ENCODE peak calls at places on chromosomes 11 and 22, in eight cellular contexts. One of them, this sample, is unnamed.

GRCh38 chr22:27556371-27556770 is 245.2 kb downstream of the MN1 start:
- DNase-seq in NCI-H748 treated with DMSO at 0.1 percent for 48 hours: no peak
- DNase-seq in nephron progenitor cell: no peak
- DNase-seq in GM04504: no peak
- DNase-seq in SW480: no peak
- DNase-seq in RCC 7860: no peak
- DNase-seq in stimulated activated CD8-positive, alpha-beta memory T cell treated with anti-CD3 and anti-CD28 coated beads, Interleukin-7, amount 100 ng/mL, for 24 hours: no peak
- DNase-seq in neural crest cell: no peak
- DNase-seq in this sample: no peak

GRCh38 chr22:17638182-17638431 is 450 bp upstream of the BCL2L13 start:
- DNase-seq in NCI-H748 treated with DMSO at 0.1 percent for 48 hours: peak
- DNase-seq in nephron progenitor cell: no peak
- DNase-seq in GM04504: no peak
- DNase-seq in SW480: no peak
- DNase-seq in RCC 7860: no peak
- DNase-seq in stimulated activated CD8-positive, alpha-beta memory T cell treated with anti-CD3 and anti-CD28 coated beads, Interleukin-7, amount 100 ng/mL, for 24 hours: no peak
- DNase-seq in neural crest cell: no peak
- DNase-seq in this sample: no peak

GRCh38 chr22:17098379-17098819 is 13.6 kb downstream of the IL17RA start:
- DNase-seq in NCI-H748 treated with DMSO at 0.1 percent for 48 hours: no peak
- DNase-seq in nephron progenitor cell: no peak
- DNase-seq in GM04504: no peak
- DNase-seq in SW480: no peak
- DNase-seq in RCC 7860: no peak
- DNase-seq in stimulated activated CD8-positive, alpha-beta memory T cell treated with anti-CD3 and anti-CD28 coated beads, Interleukin-7, amount 100 ng/mL, for 24 hours: no peak
- DNase-seq in neural crest cell: no peak
- DNase-seq in this sample: no peak

GRCh38 chr22:44261861-44262595 is 50.7 kb downstream of the SHISAL1 start:
- DNase-seq in NCI-H748 treated with DMSO at 0.1 percent for 48 hours: peak
- DNase-seq in nephron progenitor cell: no peak
- DNase-seq in GM04504: no peak
- DNase-seq in SW480: no peak
- DNase-seq in RCC 7860: no peak
- DNase-seq in stimulated activated CD8-positive, alpha-beta memory T cell treated with anti-CD3 and anti-CD28 coated beads, Interleukin-7, amount 100 ng/mL, for 24 hours: no peak
- DNase-seq in neural crest cell: no peak
- DNase-seq in this sample: no peak

GRCh38 chr11:14029971-14030531 is 67.5 kb downstream of the SPON1 start:
- DNase-seq in NCI-H748 treated with DMSO at 0.1 percent for 48 hours: peak
- DNase-seq in nephron progenitor cell: no peak
- DNase-seq in GM04504: no peak
- DNase-seq in SW480: no peak
- DNase-seq in RCC 7860: no peak
- DNase-seq in stimulated activated CD8-positive, alpha-beta memory T cell treated with anti-CD3 and anti-CD28 coated beads, Interleukin-7, amount 100 ng/mL, for 24 hours: no peak
- DNase-seq in neural crest cell: no peak
- DNase-seq in this sample: peak

GRCh38 chr22:31508536-31508935 is 12.2 kb downstream of the SFI1 start:
- DNase-seq in NCI-H748 treated with DMSO at 0.1 percent for 48 hours: no peak
- DNase-seq in nephron progenitor cell: no peak
- DNase-seq in GM04504: no peak
- DNase-seq in SW480: no peak
- DNase-seq in RCC 7860: no peak
- DNase-seq in stimulated activated CD8-positive, alpha-beta memory T cell treated with anti-CD3 and anti-CD28 coated beads, Interleukin-7, amount 100 ng/mL, for 24 hours: no peak
- DNase-seq in neural crest cell: no peak
- DNase-seq in this sample: no peak

GRCh38 chr11:111967651-111968050 is 30.5 kb downstream of the DIXDC1 start:
- DNase-seq in NCI-H748 treated with DMSO at 0.1 percent for 48 hours: no peak
- DNase-seq in nephron progenitor cell: no peak
- DNase-seq in GM04504: no peak
- DNase-seq in SW480: no peak
- DNase-seq in RCC 7860: no peak
- DNase-seq in stimulated activated CD8-positive, alpha-beta memory T cell treated with anti-CD3 and anti-CD28 coated beads, Interleukin-7, amount 100 ng/mL, for 24 hours: no peak
- DNase-seq in neural crest cell: no peak
- DNase-seq in this sample: no peak

GRCh38 chr11:76919887-76920746 is 59.4 kb downstream of the ACER3 start:
- DNase-seq in NCI-H748 treated with DMSO at 0.1 percent for 48 hours: peak
- DNase-seq in nephron progenitor cell: peak
- DNase-seq in GM04504: peak
- DNase-seq in SW480: peak
- DNase-seq in RCC 7860: peak
- DNase-seq in stimulated activated CD8-positive, alpha-beta memory T cell treated with anti-CD3 and anti-CD28 coated beads, Interleukin-7, amount 100 ng/mL, for 24 hours: peak
- DNase-seq in neural crest cell: peak
- DNase-seq in this sample: peak

GRCh38 chr11:34234086-34234740 is 123.6 kb downstream of the ABTB2 start:
- DNase-seq in NCI-H748 treated with DMSO at 0.1 percent for 48 hours: no peak
- DNase-seq in nephron progenitor cell: peak
- DNase-seq in GM04504: no peak
- DNase-seq in SW480: peak
- DNase-seq in RCC 7860: peak
- DNase-seq in stimulated activated CD8-positive, alpha-beta memory T cell treated with anti-CD3 and anti-CD28 coated beads, Interleukin-7, amount 100 ng/mL, for 24 hours: peak
- DNase-seq in neural crest cell: no peak
- DNase-seq in this sample: no peak

GRCh38 chr22:38707346-38707745 is 1.6 kb downstream of the GTPBP1 start:
- DNase-seq in NCI-H748 treated with DMSO at 0.1 percent for 48 hours: no peak
- DNase-seq in nephron progenitor cell: no peak
- DNase-seq in GM04504: peak
- DNase-seq in SW480: peak
- DNase-seq in RCC 7860: peak
- DNase-seq in stimulated activated CD8-positive, alpha-beta memory T cell treated with anti-CD3 and anti-CD28 coated beads, Interleukin-7, amount 100 ng/mL, for 24 hours: no peak
- DNase-seq in neural crest cell: no peak
- DNase-seq in this sample: no peak

GRCh38 chr11:100484948-100485347 is 202.1 kb upstream of the ARHGAP42 start:
- DNase-seq in NCI-H748 treated with DMSO at 0.1 percent for 48 hours: no peak
- DNase-seq in nephron progenitor cell: no peak
- DNase-seq in GM04504: no peak
- DNase-seq in SW480: no peak
- DNase-seq in RCC 7860: no peak
- DNase-seq in stimulated activated CD8-positive, alpha-beta memory T cell treated with anti-CD3 and anti-CD28 coated beads, Interleukin-7, amount 100 ng/mL, for 24 hours: no peak
- DNase-seq in neural crest cell: no peak
- DNase-seq in this sample: no peak